ENCODE peak calls at places on chromosomes 12 and 14, in four cellular contexts. One of them, this sample, is unnamed.
A peak's percentile ranks its signal among the peaks of the same experiment; 100 is the strongest.

GRCh38 chr12:124544311-124544970 is 23.0 kb downstream of the NCOR2 start:
- DNase-seq in heart left ventricle: no peak
- DNase-seq in posterior cingulate gyrus: peak; percentile 69
- DNase-seq in uterus: no peak
- DNase-seq in this sample: no peak

GRCh38 chr12:42589465-42590323 is at the start of gene PRICKLE1:
- DNase-seq in heart left ventricle: peak; percentile 43
- DNase-seq in posterior cingulate gyrus: peak; percentile 86
- DNase-seq in uterus: peak; percentile 55
- DNase-seq in this sample: peak; percentile 46

GRCh38 chr14:104934380-104934733 is 9.7 kb downstream of the PLD4 start:
- DNase-seq in heart left ventricle: no peak
- DNase-seq in posterior cingulate gyrus: peak; percentile 53
- DNase-seq in uterus: no peak
- DNase-seq in this sample: no peak

GRCh38 chr12:16324300-16324699 is 23.1 kb upstream of the MGST1 start:
- DNase-seq in heart left ventricle: no peak
- DNase-seq in posterior cingulate gyrus: no peak
- DNase-seq in uterus: no peak
- DNase-seq in this sample: no peak

GRCh38 chr12:5434647-5434968 is 2.7 kb downstream of the NTF3 start:
- DNase-seq in heart left ventricle: no peak
- DNase-seq in posterior cingulate gyrus: no peak
- DNase-seq in uterus: no peak
- DNase-seq in this sample: no peak

GRCh38 chr12:132173135-132174014 is 29.1 kb downstream of the NOC4L start:
- DNase-seq in heart left ventricle: no peak
- DNase-seq in posterior cingulate gyrus: peak; percentile 72
- DNase-seq in uterus: no peak
- DNase-seq in this sample: no peak

GRCh38 chr12:126389215-126389841 is 1324.1 kb downstream of the AACS start:
- DNase-seq in heart left ventricle: no peak
- DNase-seq in posterior cingulate gyrus: no peak
- DNase-seq in uterus: no peak
- DNase-seq in this sample: peak; percentile 18

GRCh38 chr14:73759183-73759713 is 45.1 kb upstream of the PNMA1 start:
- DNase-seq in heart left ventricle: peak; percentile 88
- DNase-seq in posterior cingulate gyrus: peak; percentile 91
- DNase-seq in uterus: peak; percentile 81
- DNase-seq in this sample: no peak

GRCh38 chr12:121524196-121524930 is 56.5 kb downstream of the KDM2B start:
- DNase-seq in heart left ventricle: no peak
- DNase-seq in posterior cingulate gyrus: no peak
- DNase-seq in uterus: no peak
- DNase-seq in this sample: no peak

GRCh38 chr12:90393654-90394053 is 561.3 kb downstream of the CCER1 start:
- DNase-seq in heart left ventricle: no peak
- DNase-seq in posterior cingulate gyrus: no peak
- DNase-seq in uterus: no peak
- DNase-seq in this sample: no peak

GRCh38 chr12:80702889-80703605 is 4.4 kb upstream of the MYF6 start:
- DNase-seq in heart left ventricle: no peak
- DNase-seq in posterior cingulate gyrus: no peak
- DNase-seq in uterus: no peak
- DNase-seq in this sample: no peak

This sample was measured in T1000.